ENCODE peak calls at places on chromosomes 5 and 9, in six cellular contexts. W is psoas muscle; B is hippocampal formation; F is effector CD8-positive, alpha-beta T cell; R is DMS79 treated with DMSO at 0.1 percent for 48 hours; Q is LHCN-M2. V is an unnamed sample.

GRCh38 chr9:113645224-113645971 is 181.9 kb downstream of the RGS3 start:
- DNase-seq in W (no peak), Q (no peak), F (no peak), R (no peak), B (no peak), V (no peak)

GRCh38 chr5:621341-621761 is 9.2 kb downstream of the CEP72 start:
- DNase-seq in Q (no peak), R (no peak), W (no peak), F (no peak), B (no peak), V (no peak)

GRCh38 chr9:29773676-29774075 is 2200.4 kb upstream of the C9orf72 start:
- DNase-seq in R (no peak), W (no peak), F (no peak), B (no peak), Q (no peak), V (no peak)

GRCh38 chr5:33631786-33632185 is 191.0 kb downstream of the TARS1 start:
- DNase-seq in W (no peak), R (no peak), B (no peak), Q (peak; percentile 48), F (no peak), V (no peak)

GRCh38 chr5:11319851-11320580 is 559.0 kb upstream of the DAP start:
- DNase-seq in R (no peak), W (no peak), B (no peak), Q (peak; percentile 54), F (no peak), V (no peak)

GRCh38 chr5:77211013-77211690 is 672 bp downstream of the PDE8B start:
- DNase-seq in W (no peak), B (peak; percentile 33), Q (no peak), R (peak; percentile 48), F (no peak), V (peak; percentile 21)

GRCh38 chr9:131050831-131051230 is 41.9 kb downstream of the LAMC3 start:
- DNase-seq in Q (no peak), R (no peak), B (no peak), F (no peak), W (no peak), V (no peak)

GRCh38 chr5:146025108-146025507 is 80.3 kb downstream of the PLAC8L1 start:
- DNase-seq in B (no peak), F (no peak), Q (no peak), R (no peak), W (no peak), V (no peak)

GRCh38 chr9:109286571-109286977 is 34.3 kb downstream of the EPB41L4B start:
- DNase-seq in B (no peak), R (no peak), F (no peak), Q (peak; percentile 78), W (no peak), V (no peak)

GRCh38 chr5:86175224-86175623 is 442.5 kb upstream of the COX7C start:
- DNase-seq in B (no peak), F (no peak), W (no peak), Q (no peak), R (no peak), V (no peak)

GRCh38 chr9:37693265-37693664 is 42.5 kb downstream of the FRMPD1 start:
- DNase-seq in R (no peak), F (no peak), W (no peak), Q (peak; percentile 94), B (no peak), V (no peak)

GRCh38 chr9:127159949-127160610 is 37.6 kb upstream of the ANGPTL2 start:
- DNase-seq in F (no peak), B (no peak), Q (no peak), R (no peak), W (no peak), V (no peak)

GRCh38 chr5:43305948-43306563 is 7.2 kb downstream of the HMGCS1 start:
- DNase-seq in Q (peak; percentile 64), F (no peak), W (no peak), R (peak; percentile 31), B (no peak), V (peak; percentile 26)

GRCh38 chr5:10201223-10201868 is 48.3 kb downstream of the ATPSCKMT start:
- DNase-seq in Q (peak; percentile 21), R (no peak), W (no peak), B (no peak), F (no peak), V (no peak)

GRCh38 chr5:135050244-135050767 is 16.3 kb upstream of the PITX1 start:
- DNase-seq in F (no peak), B (no peak), R (no peak), W (peak; percentile 40), Q (no peak), V (no peak)

GRCh38 chr9:21286654-21287053 is 18.5 kb downstream of the IFNA5 start:
- DNase-seq in F (no peak), B (no peak), W (no peak), R (no peak), Q (no peak), V (no peak)

GRCh38 chr5:33929925-33930690 is 6.1 kb upstream of the RXFP3 start:
- DNase-seq in B (no peak), R (no peak), W (no peak), Q (no peak), F (no peak), V (no peak)

GRCh38 chr5:15573594-15573993 is 73.6 kb downstream of the FBXL7 start:
- DNase-seq in R (no peak), W (no peak), F (no peak), B (no peak), Q (no peak), V (no peak)

GRCh38 chr5:73319036-73319435 is 129.5 kb downstream of the FOXD1 start:
- DNase-seq in F (no peak), Q (no peak), R (no peak), B (no peak), W (no peak), V (no peak)

GRCh38 chr5:139845846-139846681 is 50.5 kb downstream of the PSD2 start:
- DNase-seq in B (peak; percentile 37), Q (no peak), W (no peak), F (no peak), R (no peak), V (no peak)

GRCh38 chr5:69498384-69498783 is 5.8 kb downstream of the OCLN start:
- DNase-seq in W (no peak), F (no peak), B (no peak), R (no peak), Q (no peak), V (no peak)

GRCh38 chr5:123119334-123119986 is 30.4 kb downstream of the PRDM6 start:
- DNase-seq in F (no peak), R (no peak), Q (peak; percentile 38), B (no peak), W (no peak), V (no peak)

GRCh38 chr5:127326438-127326837 is 35.8 kb downstream of the MEGF10 start:
- DNase-seq in W (no peak), B (no peak), R (no peak), F (no peak), Q (no peak), V (no peak)

GRCh38 chr5:171601266-171601881 is 181.9 kb downstream of the FGF18 start:
- DNase-seq in W (no peak), F (no peak), R (no peak), Q (no peak), B (peak; percentile 8), V (no peak)

GRCh38 chr9:135136991-135137390 is 49.5 kb downstream of the OLFM1 start:
- DNase-seq in B (no peak), F (no peak), R (no peak), W (no peak), Q (no peak), V (no peak)

GRCh38 chr9:22041792-22042191 is 32.7 kb upstream of the CDKN2B start:
- DNase-seq in B (no peak), R (no peak), F (no peak), W (no peak), Q (peak; percentile 42), V (no peak)

GRCh38 chr5:57600321-57600720 is 117.7 kb upstream of the ACTBL2 start:
- DNase-seq in F (no peak), B (no peak), W (no peak), Q (peak; percentile 90), R (no peak), V (no peak)

GRCh38 chr5:40689442-40689841 is 9.7 kb downstream of the PTGER4 start:
- DNase-seq in R (no peak), F (no peak), B (no peak), Q (peak; percentile 97), W (no peak), V (no peak)

GRCh38 chr5:42719034-42719433 is 37.6 kb upstream of the CCDC152 start:
- DNase-seq in Q (peak; percentile 15), B (no peak), F (no peak), R (no peak), W (no peak), V (no peak)

GRCh38 chr5:139402561-139403158 is 1.2 kb downstream of the SPATA24 start:
- DNase-seq in F (no peak), R (no peak), Q (no peak), B (no peak), W (peak; percentile 32), V (no peak)

GRCh38 chr9:119050281-119050680 is 319.0 kb downstream of the BRINP1 start:
- DNase-seq in W (no peak), B (no peak), F (no peak), Q (peak; percentile 65), R (no peak), V (no peak)

GRCh38 chr9:61674465-61674864 is 484.6 kb downstream of the SPATA31A7 start:
- DNase-seq in B (no peak), W (no peak), R (no peak), F (no peak), Q (no peak), V (no peak)

GRCh38 chr5:62661126-62661525 is 82.5 kb downstream of the LRRC70 start:
- DNase-seq in B (no peak), F (no peak), W (no peak), Q (no peak), R (no peak), V (no peak)

GRCh38 chr5:143594913-143595818 is 191.7 kb upstream of the NR3C1 start:
- DNase-seq in Q (peak; percentile 36), F (no peak), R (no peak), B (no peak), W (no peak), V (no peak)

GRCh38 chr5:135810188-135810943 is 24.1 kb upstream of the SLC25A48 start:
- DNase-seq in F (no peak), R (no peak), B (no peak), Q (peak; percentile 18), W (peak; percentile 60), V (no peak)

GRCh38 chr5:73816656-73817420 is 190.8 kb downstream of the ARHGEF28 start:
- DNase-seq in B (no peak), R (no peak), Q (peak; percentile 58), F (no peak), W (no peak), V (no peak)

GRCh38 chr9:96376926-96377874 is 6.3 kb downstream of the SLC35D2 start:
- DNase-seq in R (peak; percentile 81), Q (peak; percentile 27), B (no peak), W (no peak), F (no peak), V (no peak)

GRCh38 chr5:1476181-1476966 is 31.1 kb upstream of the SLC6A3 start:
- DNase-seq in Q (no peak), B (no peak), R (no peak), W (no peak), F (no peak), V (no peak)

GRCh38 chr9:70954126-70954525 is 167.3 kb downstream of the TRPM3 start:
- DNase-seq in R (no peak), F (no peak), W (no peak), Q (peak; percentile 92), B (no peak), V (no peak)

GRCh38 chr5:55636711-55637110 is 75.4 kb downstream of the SLC38A9 start:
- DNase-seq in R (no peak), B (no peak), F (no peak), Q (peak; percentile 77), W (no peak), V (no peak)